ENCODE peak calls at places on chromosomes 11 and 22, in six cellular contexts. V, Y, D, J, S and R are unnamed samples.
A peak's percentile ranks its signal among the peaks of the same experiment; 100 is the strongest.

GRCh38 chr11:62142043-62142375 is 18.2 kb downstream of the INCENP start:
- DNase-seq in V (no peak), S (no peak), D (no peak), J (no peak), Y (no peak), R (no peak)

GRCh38 chr22:40404251-40405177 is 34.1 kb downstream of the SGSM3 start:
- DNase-seq in J (no peak), S (no peak), D (no peak), V (no peak), Y (no peak), R (no peak)

GRCh38 chr22:39432361-39432811 is 24.4 kb upstream of the MGAT3 start:
- DNase-seq in D (no peak), S (no peak), Y (no peak), V (no peak), J (no peak), R (no peak)

GRCh38 chr11:117892651-117893050 is 16.2 kb upstream of the FXYD6 start:
- DNase-seq in V (no peak), Y (no peak), J (no peak), S (no peak), D (no peak), R (no peak)

GRCh38 chr11:9138612-9139579 is 47.5 kb upstream of the SCUBE2 start:
- DNase-seq in J (no peak), V (peak; percentile 92), S (peak; percentile 36), Y (no peak), D (peak; percentile 61), R (no peak)

GRCh38 chr11:1847006-1847735 is 5.7 kb upstream of the LSP1 start:
- DNase-seq in Y (no peak), J (no peak), V (no peak), S (no peak), D (no peak), R (no peak)

GRCh38 chr11:83044958-83045712 is 26.6 kb downstream of the RAB30 start:
- DNase-seq in J (no peak), V (peak; percentile 93), D (peak; percentile 24), S (no peak), Y (no peak), R (no peak)

GRCh38 chr11:94671553-94672366 is 96.4 kb upstream of the AMOTL1 start:
- DNase-seq in D (no peak), V (peak; percentile 49), S (no peak), Y (no peak), J (no peak), R (no peak)

GRCh38 chr11:123509737-123510578 is 79.9 kb downstream of the GRAMD1B start:
- DNase-seq in J (peak; percentile 88), V (peak; percentile 75), D (no peak), Y (no peak), S (no peak), R (peak; percentile 92)

GRCh38 chr11:115221461-115222069 is 282.6 kb downstream of the CADM1 start:
- DNase-seq in D (no peak), J (no peak), V (no peak), Y (no peak), S (no peak), R (no peak)

GRCh38 chr22:43889366-43890253 is 2.2 kb downstream of the PNPLA5 start:
- DNase-seq in V (peak; percentile 39), J (no peak), D (peak; percentile 3), S (no peak), Y (no peak), R (no peak)

GRCh38 chr22:41699264-41700104 is at the start of gene MEI1:
- DNase-seq in S (peak; percentile 89), V (peak; percentile 51), J (peak; percentile 92), Y (peak; percentile 87), D (no peak), R (peak; percentile 96)

GRCh38 chr11:10505278-10506012 is 35.5 kb downstream of the RNF141 start:
- DNase-seq in V (no peak), D (no peak), J (peak; percentile 17), S (no peak), Y (no peak), R (no peak)

GRCh38 chr22:25202290-25202921 is 2.7 kb downstream of the CRYBB3 start:
- DNase-seq in S (peak; percentile 55), J (peak; percentile 84), D (peak; percentile 7), V (peak; percentile 44), Y (peak; percentile 49), R (peak; percentile 87)

GRCh38 chr22:35995345-35995744 is 33.3 kb downstream of the RBFOX2 start:
- DNase-seq in Y (no peak), V (no peak), J (peak; percentile 14), D (no peak), S (no peak), R (peak; percentile 66)

GRCh38 chr11:1307998-1308744 is 1.3 kb downstream of the TOLLIP start:
- DNase-seq in Y (no peak), J (no peak), D (no peak), S (no peak), V (peak; percentile 27), R (no peak)

GRCh38 chr22:32325811-32326237 is 31.8 kb upstream of the RFPL3 start:
- DNase-seq in D (no peak), Y (no peak), S (no peak), J (peak; percentile 41), V (no peak), R (no peak)

GRCh38 chr11:67584881-67585873 is 1.6 kb downstream of the GSTP1 start:
- DNase-seq in J (no peak), Y (no peak), V (no peak), D (no peak), S (no peak), R (peak; percentile 36)